ENCODE peak calls at places on chromosomes 13 and 19, in nine cellular contexts. L, A, D, R, X, S, T, P and N are unnamed samples.

GRCh38 chr13:74560325-74560724 is 426.1 kb upstream of the KLF12 start:
- DNase-seq in X (no peak), T (no peak), D (no peak), S (no peak), A (no peak), P (no peak), R (no peak), L (no peak), N (no peak)

GRCh38 chr13:41017153-41017552 is 2.0 kb downstream of the ELF1 start:
- DNase-seq in R (no peak), X (no peak), D (no peak), S (no peak), A (peak; percentile 13), P (no peak), T (peak; percentile 34), L (no peak), N (peak; percentile 37)

GRCh38 chr19:48477696-48478338 is 8.6 kb downstream of the CYTH2 start:
- DNase-seq in D (no peak), R (no peak), T (no peak), X (no peak), S (no peak), P (no peak), L (no peak), A (no peak), N (no peak)

GRCh38 chr13:43293008-43293407 is 269.6 kb downstream of the DNAJC15 start:
- DNase-seq in D (no peak), L (no peak), T (no peak), S (no peak), R (no peak), P (no peak), X (no peak), A (no peak), N (no peak)

GRCh38 chr19:28307460-28307859 is 905.5 kb downstream of the UQCRFS1 start:
- DNase-seq in A (no peak), R (no peak), L (no peak), S (no peak), T (no peak), X (no peak), P (no peak), D (no peak), N (no peak)

GRCh38 chr19:18674616-18675015 is 8.9 kb upstream of the CRTC1 start:
- DNase-seq in P (no peak), T (peak; percentile 33), D (no peak), A (no peak), S (no peak), X (no peak), R (no peak), L (no peak), N (no peak)

GRCh38 chr13:73387318-73387717 is 328.5 kb downstream of the KLF5 start:
- DNase-seq in A (no peak), T (no peak), S (no peak), L (no peak), R (no peak), X (no peak), D (no peak), P (no peak), N (no peak)

GRCh38 chr13:98286814-98287213 is 109.7 kb upstream of the RNF113B start:
- DNase-seq in T (no peak), X (no peak), A (no peak), L (no peak), D (no peak), P (no peak), S (no peak), R (no peak), N (no peak)

GRCh38 chr19:18939163-18939562 is 1.9 kb downstream of the HOMER3 start:
- DNase-seq in P (no peak), A (no peak), X (no peak), S (no peak), T (no peak), D (no peak), R (no peak), L (no peak), N (no peak)

GRCh38 chr19:19033426-19034203 is at the start of the genes ARMC6 and SUGP2:
- DNase-seq in X (peak; percentile 93), L (peak; percentile 95), P (no peak), A (peak; percentile 94), T (peak; percentile 85), R (peak; percentile 87), S (peak; percentile 96), D (peak; percentile 94), N (peak; percentile 89)

GRCh38 chr13:103222683-103223082 is 156.5 kb upstream of the SLC10A2 start:
- DNase-seq in D (no peak), P (no peak), R (no peak), S (no peak), A (no peak), T (no peak), X (no peak), L (no peak), N (no peak)

GRCh38 chr13:29958476-29958875 is 108.1 kb upstream of the UBL3 start:
- DNase-seq in X (no peak), P (no peak), S (no peak), L (no peak), D (peak; percentile 63), R (no peak), T (no peak), A (no peak), N (no peak)

GRCh38 chr19:55197531-55197930 is 11.8 kb downstream of the PTPRH start:
- DNase-seq in D (no peak), X (no peak), T (peak; percentile 15), P (no peak), S (peak; percentile 39), R (no peak), L (no peak), A (no peak), N (no peak)

GRCh38 chr19:19305066-19305465 is 15.2 kb downstream of the SUGP1 start:
- DNase-seq in T (no peak), L (no peak), A (no peak), X (no peak), P (no peak), D (no peak), R (no peak), S (no peak), N (no peak)

GRCh38 chr19:4550479-4551050 is 8.9 kb downstream of the SEMA6B start:
- DNase-seq in S (no peak), R (no peak), P (no peak), L (no peak), T (no peak), A (no peak), X (no peak), D (no peak), N (no peak)

GRCh38 chr19:4554717-4555116 is 4.8 kb downstream of the SEMA6B start:
- DNase-seq in S (no peak), P (no peak), A (no peak), X (no peak), T (no peak), D (no peak), R (no peak), L (no peak), N (no peak)

GRCh38 chr19:4553775-4554174 is 5.7 kb downstream of the SEMA6B start:
- DNase-seq in S (no peak), P (no peak), X (no peak), D (no peak), T (no peak), R (no peak), L (no peak), A (no peak), N (no peak)

GRCh38 chr19:4553092-4553695 is 6.3 kb downstream of the SEMA6B start:
- DNase-seq in S (no peak), D (no peak), X (no peak), T (no peak), P (no peak), A (no peak), R (no peak), L (no peak), N (no peak)

GRCh38 chr19:4552546-4552819 is 7.0 kb downstream of the SEMA6B start:
- DNase-seq in S (no peak), P (no peak), R (no peak), A (no peak), L (no peak), X (no peak), T (no peak), D (no peak), N (no peak)
- H3K4me1 ChIP-seq in S (no peaks in the 10 kb centered on the region), P (peaks cover 14% of the 10 kb centered on the region), R (no peaks in the 10 kb centered on the region), A (peaks cover 4% of the 10 kb centered on the region), L (no peaks in the 10 kb centered on the region), X (no peaks in the 10 kb centered on the region), T (peaks cover 3% of the 10 kb centered on the region), D (no peaks in the 10 kb centered on the region), N (no peaks in the 10 kb centered on the region)

GRCh38 chr19:29678484-29679106 is 13.3 kb downstream of the PLEKHF1 start:
- DNase-seq in A (no peak), S (no peak), P (no peak), X (no peak), R (peak; percentile 93), T (no peak), L (no peak), D (no peak), N (peak; percentile 90)
- H3K4me1 ChIP-seq in A (peaks cover 6% of the 10 kb centered on the region), S (peaks cover 15% of the 10 kb centered on the region), P (peaks cover 95% of the 10 kb centered on the region), X (no peaks in the 10 kb centered on the region), R (peaks cover 85% of the 10 kb centered on the region), T (peaks cover 3% of the 10 kb centered on the region), L (peaks cover 88% of the 10 kb centered on the region), D (peaks cover 92% of the 10 kb centered on the region), N (peaks cover 78% of the 10 kb centered on the region)

DNA sequence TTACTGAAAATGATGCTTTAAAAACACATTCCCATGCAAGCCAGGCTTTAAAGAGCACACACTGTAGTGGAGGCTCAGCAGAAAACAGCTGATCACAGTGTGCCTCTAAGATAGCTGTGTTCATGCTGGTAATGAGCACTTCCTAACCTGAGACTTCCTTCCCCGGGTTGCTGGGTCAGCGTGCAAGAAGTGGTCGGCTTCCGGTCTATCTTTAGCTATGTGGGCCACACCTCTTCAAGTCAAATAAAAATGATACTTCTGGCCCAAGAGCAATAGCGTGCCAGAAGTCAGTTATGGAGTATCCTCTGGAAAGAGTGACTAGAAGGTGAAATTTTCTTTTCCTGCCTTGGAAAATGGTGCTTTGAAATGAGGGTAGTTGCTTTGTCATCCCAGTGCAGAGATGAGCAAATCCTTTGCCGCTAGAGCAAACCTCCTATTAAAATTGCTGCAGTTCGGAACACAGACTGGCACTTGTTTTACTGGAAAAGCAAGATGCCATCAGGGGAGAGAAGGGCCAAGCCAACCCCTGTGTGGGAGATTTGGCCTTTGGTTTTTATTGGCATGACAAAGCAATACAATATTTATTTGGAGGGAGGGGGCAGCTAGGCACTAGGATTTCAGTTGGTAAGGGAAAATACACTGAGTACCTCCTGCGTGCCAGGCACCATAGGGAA is 64.2 kb downstream of the ARHGAP35 start:
- DNase-seq in R (no peak), A (peak; percentile 74), P (no peak), D (peak; percentile 7), T (no peak), L (no peak), S (no peak), X (no peak), N (no peak)
- H3K4me1 ChIP-seq in R (peaks cover 69% of the 10 kb centered on the region), A (peaks cover 25% of the 10 kb centered on the region), P (peaks cover 71% of the 10 kb centered on the region), D (peaks cover 35% of the 10 kb centered on the region), T (peaks cover 7% of the 10 kb centered on the region), L (peaks cover 43% of the 10 kb centered on the region), S (peaks cover 17% of the 10 kb centered on the region), X (peaks cover 52% of the 10 kb centered on the region), N (peaks cover 19% of the 10 kb centered on the region)

DNA sequence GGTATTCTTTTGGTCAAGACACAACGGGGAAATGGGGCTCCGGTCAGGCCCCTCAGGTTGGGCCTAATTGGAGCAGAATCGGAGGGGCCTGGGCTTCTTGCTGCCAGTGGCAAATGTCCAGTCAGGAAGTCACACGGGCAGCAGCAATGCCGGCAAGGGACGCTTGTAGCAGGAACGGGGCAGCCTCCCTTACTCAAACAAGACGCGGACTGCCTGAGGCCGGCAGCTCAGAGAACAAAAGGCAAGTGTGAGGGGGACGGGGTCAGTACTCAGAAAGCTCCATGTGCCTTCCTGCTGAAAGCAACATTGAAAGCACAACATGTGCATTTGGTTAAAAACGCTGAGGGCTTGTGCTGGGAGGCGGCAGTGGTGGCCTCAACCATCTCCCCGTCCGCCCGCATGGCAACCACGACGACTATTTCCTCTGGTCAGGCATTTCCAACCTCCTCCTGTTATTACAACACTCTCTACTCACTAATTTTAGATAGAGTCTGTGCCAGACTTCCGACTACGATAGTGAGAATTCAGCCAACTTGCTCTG is 20.5 kb upstream of the RASA3 start:
- DNase-seq in D (no peak), X (no peak), A (no peak), L (no peak), P (no peak), T (no peak), R (no peak), S (peak; percentile 44), N (no peak)
- H3K4me1 ChIP-seq in D (peaks cover 81% of the 10 kb centered on the region), X (no peaks in the 10 kb centered on the region), A (no peaks in the 10 kb centered on the region), L (peaks cover 64% of the 10 kb centered on the region), P (peaks cover 12% of the 10 kb centered on the region), T (peaks cover 1% of the 10 kb centered on the region), R (peaks cover 4% of the 10 kb centered on the region), S (peaks cover 6% of the 10 kb centered on the region), N (no peaks in the 10 kb centered on the region)